ENCODE peak calls at places on chromosomes 2 and 18, in four cellular contexts. C is NCI-H1417 treated with DMSO at 0.1 percent for 48 hours, V is aorta, H is frontal cortex. J is an unnamed sample.

GRCh38 chr2:150421252-150421651 is 66.2 kb downstream of the RND3 start:
- DNase-seq in C (no peak), V (no peak), H (no peak), J (no peak)

GRCh38 chr2:44829771-44830170 is 111.7 kb upstream of the SIX3 start:
- DNase-seq in C (no peak), V (no peak), H (no peak), J (no peak)

GRCh38 chr18:4438938-4439337 is 16.2 kb downstream of the DLGAP1 start:
- DNase-seq in C (no peak), V (no peak), H (no peak), J (no peak)

GRCh38 chr2:1686784-1687105 is 57.6 kb downstream of the PXDN start:
- DNase-seq in C (no peak), V (no peak), H (no peak), J (no peak)

GRCh38 chr2:133747965-133748700 is 179.9 kb upstream of the NCKAP5 start:
- DNase-seq in C (no peak), V (no peak), H (no peak), J (no peak)

GRCh38 chr2:162063281-162063680 is 10.7 kb downstream of the DPP4 start:
- DNase-seq in C (no peak), V (no peak), H (no peak), J (no peak)

GRCh38 chr2:54675738-54676137 is 47.7 kb upstream of the EML6 start:
- DNase-seq in C (no peak), V (no peak), H (no peak), J (peak)

GRCh38 chr2:225691711-225692110 is 292.2 kb downstream of the NYAP2 start:
- DNase-seq in C (no peak), V (no peak), H (no peak), J (no peak)